ENCODE peak calls at places on chromosomes 3 and 15, in eight cellular contexts. G is AG04449; W is posterior cingulate gyrus; Y is choroid plexus epithelial cell; T is AG09319; O is activated naive CD4-positive, alpha-beta T cell treated with anti-CD3 and anti-CD28 coated beads, Interleukin-2, amount 50 U/mL, for 16 hours; D is adipocyte; F is activated gamma-delta T cell treated with Interleukin-2 at 50 U/mL for 16 hours. S is an unnamed sample.

GRCh38 chr15:20340331-20340811 is 201.2 kb downstream of the GOLGA6L6 start:
- DNase-seq in T (no peak), O (peak), D (peak), W (peak), F (peak), Y (no peak), G (no peak), S (no peak)

GRCh38 chr15:78034495-78035191 is 42.9 kb downstream of the TBC1D2B start:
- DNase-seq in Y (peak), F (peak), W (no peak), T (no peak), O (peak), G (no peak), D (no peak), S (no peak)

GRCh38 chr3:177050466-177051237 is 146.6 kb downstream of the TBL1XR1 start:
- DNase-seq in Y (peak), W (no peak), T (no peak), G (no peak), D (peak), F (no peak), O (no peak), S (peak)

GRCh38 chr3:195751584-195751983 is 30.8 kb downstream of the MUC20 start:
- DNase-seq in Y (no peak), G (no peak), D (no peak), F (no peak), O (no peak), W (no peak), T (no peak), S (no peak)

GRCh38 chr3:41200669-41201021 is 1.3 kb downstream of the CTNNB1 start:
- DNase-seq in T (no peak), F (no peak), W (no peak), D (peak), O (no peak), Y (peak), G (no peak), S (no peak)

GRCh38 chr3:171092467-171092911 is 66.0 kb upstream of the SLC2A2 start:
- DNase-seq in O (no peak), F (no peak), D (peak), T (no peak), W (no peak), Y (peak), G (no peak), S (no peak)

GRCh38 chr3:84738101-84738500 is 220.7 kb upstream of the CADM2 start:
- DNase-seq in D (no peak), Y (no peak), G (no peak), T (no peak), O (no peak), F (no peak), W (no peak), S (no peak)

GRCh38 chr3:170740726-170741591 is 129.0 kb downstream of the RPL22L1 start:
- DNase-seq in G (no peak), Y (peak), D (peak), W (peak), T (peak), O (no peak), F (no peak), S (no peak)

GRCh38 chr3:60102154-60102553 is 1052.3 kb upstream of the CFAP20DC start:
- DNase-seq in G (no peak), T (no peak), D (no peak), Y (no peak), F (no peak), W (no peak), O (no peak), S (no peak)

GRCh38 chr3:159669024-159669476 is 319.6 kb upstream of the IL12A start:
- DNase-seq in W (no peak), T (no peak), G (no peak), F (no peak), D (peak), Y (peak), O (no peak), S (no peak)

GRCh38 chr3:15332405-15333098 is at the start of gene SH3BP5:
- DNase-seq in D (peak), W (peak), F (peak), O (peak), Y (peak), G (no peak), T (no peak), S (no peak)

GRCh38 chr3:114052216-114052615 is 4.1 kb downstream of the CCDC191 start:
- DNase-seq in W (no peak), T (no peak), F (no peak), Y (no peak), O (no peak), D (no peak), G (no peak), S (no peak)

GRCh38 chr3:177781686-177782161 is 584.4 kb upstream of the TBL1XR1 start:
- DNase-seq in D (peak), T (peak), O (no peak), F (no peak), G (no peak), Y (peak), W (no peak), S (peak)

GRCh38 chr3:46545695-46546630 is 20.1 kb downstream of the LRRC2 start:
- DNase-seq in O (no peak), W (no peak), F (no peak), G (no peak), T (no peak), D (no peak), Y (no peak), S (no peak)

GRCh38 chr3:127688022-127688415 is 15.3 kb downstream of the ABTB1 start:
- DNase-seq in G (no peak), O (peak), F (no peak), D (no peak), W (no peak), Y (no peak), T (no peak), S (no peak)

GRCh38 chr3:159762981-159763465 is 225.6 kb upstream of the IL12A start:
- DNase-seq in D (peak), T (peak), W (no peak), Y (peak), F (no peak), G (no peak), O (no peak), S (peak)

GRCh38 chr15:39336926-39337325 is 244.0 kb upstream of the THBS1 start:
- DNase-seq in Y (peak), F (no peak), W (no peak), T (no peak), G (no peak), O (no peak), D (no peak), S (no peak)

GRCh38 chr3:45688194-45688881 is 858 bp upstream of the SACM1L start:
- DNase-seq in F (peak), O (peak), D (peak), Y (peak), W (peak), T (no peak), G (no peak), S (no peak)

GRCh38 chr3:189983612-189984011 is 137.1 kb downstream of the P3H2 start:
- DNase-seq in W (no peak), Y (no peak), F (no peak), G (no peak), O (no peak), D (no peak), T (no peak), S (no peak)

GRCh38 chr3:108123326-108123725 is 32.5 kb upstream of the CD47 start:
- DNase-seq in T (no peak), D (no peak), G (no peak), O (no peak), Y (no peak), F (no peak), W (no peak), S (no peak)

GRCh38 chr3:2810723-2811122 is 299.5 kb downstream of the IL5RA start:
- DNase-seq in Y (no peak), G (no peak), D (peak), T (no peak), W (no peak), F (no peak), O (no peak), S (no peak)

GRCh38 chr15:65323071-65323511 is 18.6 kb downstream of the RNU5B-1 start:
- DNase-seq in W (no peak), Y (peak), F (no peak), T (no peak), G (no peak), O (no peak), D (peak), S (no peak)

GRCh38 chr15:70701891-70702568 is 61.3 kb downstream of the UACA start:
- DNase-seq in F (no peak), Y (peak), G (no peak), W (no peak), T (no peak), O (no peak), D (peak), S (no peak)

GRCh38 chr15:43511012-43511885 is 6.2 kb upstream of the MAP1A start:
- DNase-seq in T (no peak), W (peak), F (no peak), D (peak), Y (peak), O (no peak), G (no peak), S (no peak)

GRCh38 chr3:196268270-196269163 is 19.0 kb downstream of the PCYT1A start:
- DNase-seq in W (no peak), T (no peak), G (no peak), D (peak), O (no peak), F (no peak), Y (peak), S (no peak)

GRCh38 chr3:66372681-66373350 is 128.0 kb downstream of the LRIG1 start:
- DNase-seq in Y (peak), G (no peak), T (no peak), D (peak), W (peak), O (no peak), F (peak), S (no peak)

GRCh38 chr3:194877311-194878119 is 191.8 kb downstream of the FAM43A start:
- DNase-seq in T (no peak), Y (no peak), D (no peak), F (no peak), O (no peak), G (no peak), W (no peak), S (no peak)

S was measured in AG04450.